ENCODE peak calls at places on chromosomes 1 and 21, in five cellular contexts. One of them, this sample, is unnamed. For H3K4me1, the result is how much of the 10 kb centered on the place peaks cover.

GRCh38 chr21:27246741-27247140 is 279.9 kb upstream of the ADAMTS5 start:
- DNase-seq in A673: no peak
- DNase-seq in PC-9: no peak
- DNase-seq in heart right ventricle: no peak
- DNase-seq in ovary: no peak
- DNase-seq in this sample: no peak

GRCh38 chr1:155173478-155174333 is at the start of gene TRIM46:
- DNase-seq in A673: peak
- DNase-seq in PC-9: no peak
- DNase-seq in heart right ventricle: no peak
- DNase-seq in ovary: no peak
- DNase-seq in this sample: no peak

GRCh38 chr1:232168513-232168912 is 461.4 kb downstream of the SIPA1L2 start:
- DNase-seq in A673: no peak
- DNase-seq in PC-9: no peak
- DNase-seq in heart right ventricle: no peak
- DNase-seq in ovary: no peak
- DNase-seq in this sample: no peak

GRCh38 chr1:239761509-239761908 is 330.2 kb upstream of the FMN2 start:
- DNase-seq in A673: no peak
- DNase-seq in PC-9: no peak
- DNase-seq in heart right ventricle: no peak
- DNase-seq in ovary: no peak
- DNase-seq in this sample: no peak

GRCh38 chr21:28865488-28866186 is 127.0 kb downstream of the LTN1 start:
- DNase-seq in A673: no peak
- DNase-seq in PC-9: no peak
- DNase-seq in heart right ventricle: no peak
- DNase-seq in ovary: no peak
- DNase-seq in this sample: no peak

GRCh38 chr1:116326486-116326885 is 46.6 kb upstream of the ATP1A1 start:
- DNase-seq in A673: no peak
- DNase-seq in PC-9: no peak
- DNase-seq in heart right ventricle: no peak
- DNase-seq in ovary: no peak
- DNase-seq in this sample: no peak

GRCh38 chr1:9466780-9467755 is 72.2 kb upstream of the SLC25A33 start:
- DNase-seq in A673: no peak
- DNase-seq in PC-9: no peak
- DNase-seq in heart right ventricle: no peak
- DNase-seq in ovary: peak
- DNase-seq in this sample: no peak

GRCh38 chr1:24606621-24607020 is 36.5 kb upstream of the SRRM1 start:
- DNase-seq in A673: no peak
- DNase-seq in PC-9: peak
- DNase-seq in heart right ventricle: no peak
- DNase-seq in ovary: no peak
- DNase-seq in this sample: no peak

GRCh38 chr1:7932524-7933149 is 8.0 kb downstream of the TNFRSF9 start:
- DNase-seq in A673: no peak
- DNase-seq in PC-9: no peak
- DNase-seq in heart right ventricle: no peak
- DNase-seq in ovary: no peak
- DNase-seq in this sample: no peak

GRCh38 chr1:11708554-11709350 is 17.2 kb downstream of the DRAXIN start:
- DNase-seq in A673: no peak
- DNase-seq in PC-9: peak
- DNase-seq in heart right ventricle: no peak
- DNase-seq in ovary: no peak
- DNase-seq in this sample: no peak

GRCh38 chr1:54937469-54937868 is 43.0 kb upstream of the TMEM61 start:
- DNase-seq in A673: no peak
- DNase-seq in PC-9: no peak
- DNase-seq in heart right ventricle: no peak
- DNase-seq in ovary: no peak
- DNase-seq in this sample: no peak

GRCh38 chr1:219518906-219519248 is 94.0 kb downstream of the ZC3H11B start:
- DNase-seq in A673: no peak
- DNase-seq in PC-9: no peak
- DNase-seq in heart right ventricle: no peak
- DNase-seq in ovary: no peak
- DNase-seq in this sample: no peak

GRCh38 chr1:243667591-243667990 is 182.5 kb downstream of the AKT3 start:
- DNase-seq in A673: no peak
- DNase-seq in PC-9: no peak
- DNase-seq in heart right ventricle: no peak
- DNase-seq in ovary: no peak
- DNase-seq in this sample: no peak

GRCh38 chr21:31479222-31479621 is 135.2 kb upstream of the TIAM1 start:
- DNase-seq in A673: no peak
- DNase-seq in PC-9: no peak
- DNase-seq in heart right ventricle: no peak
- DNase-seq in ovary: no peak
- DNase-seq in this sample: no peak

GRCh38 chr1:229305402-229305801 is 34.5 kb downstream of the RAB4A start:
- DNase-seq in A673: no peak
- DNase-seq in PC-9: no peak
- DNase-seq in heart right ventricle: no peak
- DNase-seq in ovary: no peak
- DNase-seq in this sample: no peak

GRCh38 chr1:227733751-227734545 is 1.2 kb downstream of the JMJD4 start:
- DNase-seq in A673: no peak
- DNase-seq in PC-9: peak
- DNase-seq in heart right ventricle: no peak
- DNase-seq in ovary: no peak
- DNase-seq in this sample: no peak

GRCh38 chr1:20885121-20885520 is 98.0 kb upstream of the HP1BP3 start:
- DNase-seq in A673: no peak
- DNase-seq in PC-9: no peak
- DNase-seq in heart right ventricle: no peak
- DNase-seq in ovary: no peak
- DNase-seq in this sample: no peak

GRCh38 chr21:41229527-41230248 is 61.7 kb downstream of the BACE2 start:
- DNase-seq in A673: no peak
- DNase-seq in PC-9: no peak
- DNase-seq in heart right ventricle: no peak
- DNase-seq in ovary: no peak
- DNase-seq in this sample: no peak

GRCh38 chr1:72111662-72112061 is 170.7 kb downstream of the NEGR1 start:
- DNase-seq in A673: peak
- DNase-seq in PC-9: no peak
- DNase-seq in heart right ventricle: no peak
- DNase-seq in ovary: no peak
- DNase-seq in this sample: no peak

GRCh38 chr1:191240925-191241324 is 763.3 kb upstream of the BRINP3 start:
- DNase-seq in A673: peak
- DNase-seq in PC-9: no peak
- DNase-seq in heart right ventricle: no peak
- DNase-seq in ovary: no peak
- DNase-seq in this sample: no peak

GRCh38 chr1:93815738-93816110 is 63.3 kb downstream of the DNTTIP2 start:
- DNase-seq in A673: no peak
- DNase-seq in PC-9: peak
- DNase-seq in heart right ventricle: no peak
- DNase-seq in ovary: no peak
- DNase-seq in this sample: no peak

GRCh38 chr1:85201340-85202091 is 700 bp upstream of the SYDE2 start:
- DNase-seq in A673: peak
- DNase-seq in PC-9: peak
- DNase-seq in heart right ventricle: peak
- DNase-seq in ovary: peak
- DNase-seq in this sample: peak

GRCh38 chr1:214739621-214740238 is 136.7 kb downstream of the CENPF start:
- DNase-seq in A673: no peak
- DNase-seq in PC-9: no peak
- DNase-seq in heart right ventricle: no peak
- DNase-seq in ovary: no peak
- DNase-seq in this sample: no peak

GRCh38 chr1:159800177-159800935 is 1.8 kb upstream of the FCRL6 start:
- DNase-seq in A673: no peak
- DNase-seq in PC-9: no peak
- DNase-seq in heart right ventricle: no peak
- DNase-seq in ovary: no peak
- DNase-seq in this sample: no peak

GRCh38 chr21:34684174-34684876 is 15.5 kb downstream of the CLIC6 start:
- DNase-seq in A673: no peak
- DNase-seq in PC-9: no peak
- DNase-seq in heart right ventricle: no peak
- DNase-seq in ovary: no peak
- DNase-seq in this sample: no peak

GRCh38 chr1:32980080-32980479 is 15.5 kb upstream of the RNF19B start:
- DNase-seq in A673: no peak
- DNase-seq in PC-9: no peak
- DNase-seq in heart right ventricle: no peak
- DNase-seq in ovary: no peak
- DNase-seq in this sample: no peak

GRCh38 chr1:32984090-32984828 is 19.6 kb upstream of the RNF19B start:
- DNase-seq in A673: no peak
- DNase-seq in PC-9: no peak
- DNase-seq in heart right ventricle: no peak
- DNase-seq in ovary: no peak
- DNase-seq in this sample: no peak

GRCh38 chr1:32983039-32983438 is 18.4 kb upstream of the RNF19B start:
- DNase-seq in A673: no peak
- DNase-seq in PC-9: no peak
- DNase-seq in heart right ventricle: no peak
- DNase-seq in ovary: no peak
- DNase-seq in this sample: no peak

GRCh38 chr1:32978854-32979253 is 14.2 kb upstream of the RNF19B start:
- DNase-seq in A673: no peak
- DNase-seq in PC-9: no peak
- DNase-seq in heart right ventricle: no peak
- DNase-seq in ovary: no peak
- DNase-seq in this sample: no peak

DNA sequence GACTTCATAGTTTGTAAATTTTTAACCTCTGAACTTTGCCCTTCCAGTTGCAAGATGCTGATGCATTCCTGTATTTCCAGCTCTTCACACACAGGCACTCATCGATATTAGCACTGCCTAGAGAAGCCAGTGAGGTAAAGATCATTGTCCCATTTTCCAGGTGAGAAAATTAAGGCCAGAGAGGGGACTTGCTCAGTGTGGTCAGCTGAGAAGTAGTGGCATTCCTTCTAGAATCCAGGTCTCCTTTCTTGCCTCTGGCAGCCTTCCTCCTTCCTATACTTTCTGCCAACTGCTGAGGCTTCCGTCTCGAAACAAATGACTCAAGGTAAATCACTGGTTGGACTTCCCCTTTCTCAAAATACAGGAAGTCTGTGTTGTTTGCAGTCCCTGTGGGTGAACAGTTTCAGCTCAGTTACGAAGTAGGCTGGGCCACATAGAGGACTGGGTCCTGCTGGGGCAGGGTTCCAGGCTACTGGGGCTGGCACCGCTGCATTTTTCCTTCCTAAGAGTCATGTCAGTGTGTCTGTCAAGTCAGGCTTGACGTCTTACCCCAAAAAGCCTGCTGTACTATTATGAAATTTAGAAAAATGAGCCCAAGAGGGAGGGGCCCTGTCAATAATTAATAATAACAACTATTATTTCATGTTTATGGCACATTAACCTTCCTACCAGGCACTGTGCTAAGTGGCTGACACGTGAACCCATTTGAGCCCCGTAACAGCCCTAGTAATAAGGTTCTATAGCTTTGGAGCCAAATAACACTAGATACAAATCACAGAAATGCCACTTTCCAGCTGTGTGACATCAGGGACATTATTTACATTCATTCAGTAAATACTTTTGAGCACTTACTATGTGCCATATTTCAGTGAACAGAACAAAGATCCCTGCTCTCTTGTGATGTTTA is 16.6 kb upstream of the RNF19B start:
- DNase-seq in A673: peak
- DNase-seq in PC-9: peak
- DNase-seq in heart right ventricle: peak
- DNase-seq in ovary: no peak
- DNase-seq in this sample: no peak
- H3K4me3 ChIP-seq in A673: no peak
- H3K4me3 ChIP-seq in PC-9: no peak
- H3K4me3 ChIP-seq in heart right ventricle: no peak
- H3K4me3 ChIP-seq in ovary: no peak
- H3K4me3 ChIP-seq in this sample: no peak

DNA sequence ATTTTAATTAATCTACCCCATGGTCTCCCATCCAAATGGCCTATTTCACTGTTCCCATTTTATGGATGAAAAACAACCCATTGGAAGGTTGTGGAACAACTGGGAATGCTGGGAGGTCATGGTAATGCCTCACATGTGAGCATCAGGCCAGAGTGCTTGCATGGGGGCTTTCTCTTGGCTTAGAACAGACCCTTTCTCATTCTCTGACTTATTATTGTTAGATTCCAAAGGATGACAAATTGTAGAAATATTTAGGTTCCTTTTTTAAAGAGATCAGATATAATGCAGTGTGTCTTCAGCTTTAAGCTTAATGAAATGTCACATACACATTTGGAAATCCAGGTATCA is 622.3 kb upstream of the PKN2 start:
- DNase-seq in A673: no peak
- DNase-seq in PC-9: no peak
- DNase-seq in heart right ventricle: no peak
- DNase-seq in ovary: no peak
- DNase-seq in this sample: no peak
- TF ChIP-seq CTCF in A673: peak
- TF ChIP-seq CTCF in PC-9: peak
- TF ChIP-seq CTCF in heart right ventricle: peak
- TF ChIP-seq CTCF in ovary: no peak
- TF ChIP-seq CTCF in this sample: no peak

GRCh38 chr1:206558794-206559660 is 51.7 kb downstream of the RASSF5 start:
- DNase-seq in A673: no peak
- DNase-seq in PC-9: no peak
- DNase-seq in heart right ventricle: no peak
- DNase-seq in ovary: no peak
- DNase-seq in this sample: no peak
- H3K4me1 ChIP-seq in A673: under half
- H3K4me1 ChIP-seq in PC-9: under half
- H3K4me1 ChIP-seq in heart right ventricle: under half
- H3K4me1 ChIP-seq in ovary: under half
- H3K4me1 ChIP-seq in this sample: under half

DNA sequence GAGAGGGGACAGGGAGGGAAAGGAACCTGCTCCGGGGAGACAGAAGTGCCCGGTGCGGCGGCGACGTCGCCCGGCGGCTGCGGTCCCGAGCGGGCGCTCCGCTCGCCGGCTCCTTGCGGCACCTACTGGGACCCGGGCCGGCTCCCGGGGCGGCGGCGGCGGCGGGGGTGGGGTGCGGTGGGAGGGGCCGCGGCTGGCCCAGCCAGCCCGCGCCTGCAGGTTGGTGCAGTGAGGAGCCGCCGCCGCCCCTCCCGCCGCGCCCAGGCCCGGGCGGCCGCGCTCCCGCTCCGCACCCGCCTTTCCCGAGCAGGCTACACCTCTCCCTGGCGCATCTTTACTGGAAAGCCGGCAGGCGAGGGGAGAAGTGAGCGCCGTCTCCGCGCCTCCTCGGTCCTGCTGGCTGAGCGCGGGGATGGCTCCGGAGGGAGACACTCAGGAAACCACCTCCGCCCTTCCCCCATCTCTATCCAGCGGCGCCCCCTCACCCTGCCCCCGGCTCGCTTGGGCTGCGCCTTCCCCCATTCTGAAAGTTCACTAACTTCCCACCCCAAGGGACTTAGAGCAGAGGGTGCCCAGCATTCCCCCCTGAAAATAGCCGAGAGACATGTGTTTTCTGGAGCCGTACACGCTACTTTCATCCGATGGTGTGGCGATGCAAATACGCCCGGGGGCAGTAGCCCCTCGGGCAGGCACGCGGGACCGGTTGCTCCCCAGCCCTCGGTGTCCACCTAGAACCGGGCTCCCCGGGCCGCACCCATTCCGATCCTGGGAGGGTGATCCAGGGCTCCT is at the start of gene PLD5:
- DNase-seq in A673: peak
- DNase-seq in PC-9: no peak
- DNase-seq in heart right ventricle: no peak
- DNase-seq in ovary: peak
- DNase-seq in this sample: peak
- H3K4me3 ChIP-seq in A673: peak
- H3K4me3 ChIP-seq in PC-9: no peak
- H3K4me3 ChIP-seq in heart right ventricle: no peak
- H3K4me3 ChIP-seq in ovary: peak
- H3K4me3 ChIP-seq in this sample: peak

This sample was measured in Caco-2.